ENCODE peak calls at places on chromosomes 16 and 17, in four cellular contexts. One of them, this sample, is unnamed.

GRCh38 chr16:2090819-2091721 is 43.3 kb downstream of the TSC2 start:
- DNase-seq in NT2/D1: peak
- DNase-seq in GM12878: no peak
- DNase-seq in HepG2: no peak
- DNase-seq in this sample: peak

GRCh38 chr16:78200623-78201096 is 101.2 kb downstream of the WWOX start:
- DNase-seq in NT2/D1: no peak
- DNase-seq in GM12878: no peak
- DNase-seq in HepG2: peak
- DNase-seq in this sample: no peak

GRCh38 chr16:29814592-29814991 is 1.4 kb upstream of the PAGR1 start:
- DNase-seq in NT2/D1: no peak
- DNase-seq in GM12878: no peak
- DNase-seq in HepG2: no peak
- DNase-seq in this sample: no peak

GRCh38 chr17:41352597-41353366 is 2.2 kb upstream of the KRT33A start:
- DNase-seq in NT2/D1: no peak
- DNase-seq in GM12878: no peak
- DNase-seq in HepG2: no peak
- DNase-seq in this sample: peak

GRCh38 chr16:8990445-8990844 is 26.7 kb upstream of the USP7 start:
- DNase-seq in NT2/D1: no peak
- DNase-seq in GM12878: no peak
- DNase-seq in HepG2: no peak
- DNase-seq in this sample: no peak

GRCh38 chr17:61456688-61457225 is 4.5 kb downstream of the TBX4 start:
- DNase-seq in NT2/D1: no peak
- DNase-seq in GM12878: no peak
- DNase-seq in HepG2: no peak
- DNase-seq in this sample: no peak

GRCh38 chr16:3771513-3771912 is 54.2 kb upstream of the TRAP1 start:
- DNase-seq in NT2/D1: no peak
- DNase-seq in GM12878: no peak
- DNase-seq in HepG2: no peak
- DNase-seq in this sample: no peak

GRCh38 chr16:14289692-14290340 is 218.7 kb downstream of the MRTFB start:
- DNase-seq in NT2/D1: no peak
- DNase-seq in GM12878: no peak
- DNase-seq in HepG2: peak
- DNase-seq in this sample: peak

GRCh38 chr17:37131064-37131463 is 182.3 kb downstream of the AATF start:
- DNase-seq in NT2/D1: no peak
- DNase-seq in GM12878: no peak
- DNase-seq in HepG2: no peak
- DNase-seq in this sample: no peak

GRCh38 chr17:4605826-4606225 is 21.5 kb downstream of the SMTNL2 start:
- DNase-seq in NT2/D1: no peak
- DNase-seq in GM12878: no peak
- DNase-seq in HepG2: no peak
- DNase-seq in this sample: no peak

GRCh38 chr17:66483946-66484345 is 181.5 kb downstream of the PRKCA start:
- DNase-seq in NT2/D1: no peak
- DNase-seq in GM12878: no peak
- DNase-seq in HepG2: no peak
- DNase-seq in this sample: no peak

GRCh38 chr16:78955206-78955605 is 645.3 kb downstream of the MAF start:
- DNase-seq in NT2/D1: no peak
- DNase-seq in GM12878: no peak
- DNase-seq in HepG2: no peak
- DNase-seq in this sample: no peak

GRCh38 chr17:50686494-50687199 is 21.1 kb downstream of the ANKRD40 start:
- DNase-seq in NT2/D1: no peak
- DNase-seq in GM12878: no peak
- DNase-seq in HepG2: peak
- DNase-seq in this sample: no peak

DNA sequence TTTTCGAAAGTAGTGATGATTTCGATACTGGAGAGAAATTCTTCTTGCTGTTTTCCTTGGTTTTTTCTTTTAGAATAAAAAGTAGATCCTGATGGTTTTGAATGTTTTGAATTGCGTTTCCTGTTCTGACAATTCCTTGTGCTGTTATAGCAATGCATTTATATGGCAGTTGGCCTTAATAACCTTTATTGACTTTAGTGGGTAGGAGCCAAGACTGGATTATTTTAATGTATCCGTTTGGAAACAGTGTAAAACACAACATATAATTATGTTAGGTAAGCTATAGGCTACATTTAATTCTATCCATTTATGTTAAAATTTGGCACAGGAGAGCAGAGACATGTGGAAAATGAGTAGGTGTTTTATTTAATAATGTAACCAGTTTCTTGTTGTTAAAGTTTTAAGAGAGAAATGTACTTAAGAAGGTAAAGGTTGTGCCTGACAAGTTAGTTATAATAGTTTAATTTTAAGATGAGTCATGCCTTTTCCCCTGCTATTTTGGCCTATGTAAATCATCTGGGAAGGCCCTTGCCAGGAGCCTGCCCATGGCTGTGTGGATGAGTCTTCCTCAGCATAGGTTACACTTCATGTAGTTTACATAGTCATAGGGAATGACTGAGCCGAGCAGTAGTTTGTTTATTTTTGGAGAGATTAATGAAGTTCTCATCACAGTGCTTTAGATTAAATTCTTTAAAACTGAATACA is 189.9 kb downstream of the FTO start:
- DNase-seq in NT2/D1: no peak
- DNase-seq in GM12878: no peak
- DNase-seq in HepG2: no peak
- DNase-seq in this sample: peak
- TF ChIP-seq SUZ12 in NT2/D1: no peak
- TF ChIP-seq SUZ12 in GM12878: no peak
- TF ChIP-seq SUZ12 in HepG2: no peak
- TF ChIP-seq SUZ12 in this sample: no peak

GRCh38 chr16:11358531-11358930 is 13.3 kb downstream of the RMI2 start:
- DNase-seq in NT2/D1: no peak
- DNase-seq in GM12878: no peak
- DNase-seq in HepG2: no peak
- DNase-seq in this sample: no peak

GRCh38 chr16:11354733-11355574 is 9.7 kb downstream of the RMI2 start:
- DNase-seq in NT2/D1: no peak
- DNase-seq in GM12878: peak
- DNase-seq in HepG2: no peak
- DNase-seq in this sample: peak

GRCh38 chr16:11354407-11354732 is 9.1 kb downstream of the RMI2 start:
- DNase-seq in NT2/D1: no peak
- DNase-seq in GM12878: no peak
- DNase-seq in HepG2: no peak
- DNase-seq in this sample: peak

GRCh38 chr16:11355862-11356261 is 10.6 kb downstream of the RMI2 start:
- DNase-seq in NT2/D1: no peak
- DNase-seq in GM12878: no peak
- DNase-seq in HepG2: no peak
- DNase-seq in this sample: peak

GRCh38 chr16:11356573-11357331 is 11.5 kb downstream of the RMI2 start:
- DNase-seq in NT2/D1: peak
- DNase-seq in GM12878: no peak
- DNase-seq in HepG2: peak
- DNase-seq in this sample: peak
- TF ChIP-seq SUZ12 in NT2/D1: no peak
- TF ChIP-seq SUZ12 in GM12878: no peak
- TF ChIP-seq SUZ12 in HepG2: no peak
- TF ChIP-seq SUZ12 in this sample: no peak

GRCh38 chr16:19716183-19716582 is 1.8 kb downstream of the KNOP1 start:
- DNase-seq in NT2/D1: no peak
- DNase-seq in GM12878: no peak
- DNase-seq in HepG2: no peak
- DNase-seq in this sample: no peak
- TF ChIP-seq SUZ12 in NT2/D1: no peak
- TF ChIP-seq SUZ12 in GM12878: no peak
- TF ChIP-seq SUZ12 in HepG2: no peak
- TF ChIP-seq SUZ12 in this sample: no peak

GRCh38 chr17:81003711-81004335 is 12.2 kb downstream of the CHMP6 start:
- DNase-seq in NT2/D1: no peak
- DNase-seq in GM12878: no peak
- DNase-seq in HepG2: no peak
- DNase-seq in this sample: no peak

GRCh38 chr17:81002409-81003361 is 11.0 kb downstream of the CHMP6 start:
- DNase-seq in NT2/D1: no peak
- DNase-seq in GM12878: no peak
- DNase-seq in HepG2: no peak
- DNase-seq in this sample: no peak

GRCh38 chr17:81000631-81001357 is 9.2 kb downstream of the CHMP6 start:
- DNase-seq in NT2/D1: no peak
- DNase-seq in GM12878: no peak
- DNase-seq in HepG2: peak
- DNase-seq in this sample: no peak

GRCh38 chr17:81000089-81000630 is 8.5 kb downstream of the CHMP6 start:
- DNase-seq in NT2/D1: no peak
- DNase-seq in GM12878: no peak
- DNase-seq in HepG2: no peak
- DNase-seq in this sample: no peak

DNA sequence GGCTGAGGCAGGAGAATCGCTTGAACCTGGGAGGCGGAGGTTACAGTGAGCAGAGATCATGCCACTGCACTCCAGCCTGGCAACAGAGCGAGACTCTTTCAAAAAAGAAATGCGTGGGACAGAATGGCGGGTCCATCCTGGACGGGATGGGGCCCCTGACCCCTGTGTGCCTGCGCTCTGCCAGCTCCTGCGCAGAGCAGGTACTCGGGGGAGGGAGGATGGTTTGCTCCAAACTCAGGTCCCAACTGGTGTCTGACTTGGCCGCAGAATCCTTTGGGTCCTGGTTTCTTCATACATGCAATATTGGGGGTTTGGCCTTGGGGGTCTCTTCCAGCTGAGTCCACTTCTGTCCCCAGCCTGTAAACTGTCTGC is 10.4 kb downstream of the CHMP6 start:
- DNase-seq in NT2/D1: no peak
- DNase-seq in GM12878: no peak
- DNase-seq in HepG2: no peak
- DNase-seq in this sample: no peak
- TF ChIP-seq SUZ12 in NT2/D1: no peak
- TF ChIP-seq SUZ12 in GM12878: no peak
- TF ChIP-seq SUZ12 in HepG2: no peak
- TF ChIP-seq SUZ12 in this sample: no peak

GRCh38 chr16:69328854-69329316 is 1.5 kb downstream of the PDF start:
- DNase-seq in NT2/D1: no peak
- DNase-seq in GM12878: no peak
- DNase-seq in HepG2: no peak
- DNase-seq in this sample: no peak

GRCh38 chr16:69327585-69328310 is 2.6 kb downstream of the PDF start:
- DNase-seq in NT2/D1: no peak
- DNase-seq in GM12878: no peak
- DNase-seq in HepG2: no peak
- DNase-seq in this sample: no peak

GRCh38 chr16:69326172-69326873 is 4.1 kb downstream of the PDF start:
- DNase-seq in NT2/D1: no peak
- DNase-seq in GM12878: no peak
- DNase-seq in HepG2: peak
- DNase-seq in this sample: no peak

GRCh38 chr16:69330286-69331109 is at the start of gene PDF:
- DNase-seq in NT2/D1: peak
- DNase-seq in GM12878: peak
- DNase-seq in HepG2: peak
- DNase-seq in this sample: peak

DNA sequence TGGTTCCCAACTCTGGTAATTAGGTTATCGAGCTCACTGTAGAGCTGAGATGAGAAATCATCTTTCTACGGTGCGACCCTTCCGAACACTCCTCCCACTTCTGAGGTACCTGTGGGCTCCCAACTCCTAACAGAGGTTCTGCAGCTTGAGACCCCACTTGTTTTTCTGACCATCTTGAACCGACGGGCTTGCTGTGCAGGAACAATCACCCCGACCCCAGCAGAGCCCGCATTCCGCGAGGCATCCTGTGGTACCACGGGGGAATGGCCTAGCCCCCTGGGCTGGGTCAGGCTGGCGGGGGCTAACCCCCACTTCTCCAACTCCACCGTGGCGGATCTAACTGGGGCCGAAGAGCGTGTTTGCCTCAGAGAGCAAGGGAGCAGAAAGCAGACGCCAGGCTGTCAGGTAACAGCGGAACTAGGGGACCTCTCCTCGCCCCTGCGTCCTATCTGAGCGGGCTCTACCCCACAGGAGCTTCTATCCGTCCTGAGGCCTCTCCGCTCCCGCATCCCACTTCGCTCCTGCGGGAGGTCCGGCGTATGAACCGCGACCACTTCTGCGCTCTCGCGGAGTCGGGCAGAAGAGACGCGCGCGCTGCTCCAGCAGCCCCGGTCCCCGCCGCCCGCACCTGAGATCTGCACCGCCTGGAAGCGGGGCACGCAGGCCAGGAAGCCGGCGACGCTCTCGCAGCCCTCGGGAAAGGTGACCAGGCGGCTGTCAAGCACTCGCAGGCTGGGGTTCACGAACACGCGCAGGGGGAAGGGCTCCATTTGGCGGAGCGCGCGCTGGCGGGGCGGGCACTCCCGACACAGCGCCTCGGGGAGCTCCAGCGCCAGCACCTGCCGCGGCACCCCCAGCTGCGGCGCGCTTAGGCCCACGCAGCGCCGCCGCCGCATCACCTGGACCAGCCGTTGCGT is 761 bp downstream of the PDF start:
- DNase-seq in NT2/D1: no peak
- DNase-seq in GM12878: no peak
- DNase-seq in HepG2: no peak
- DNase-seq in this sample: no peak
- TF ChIP-seq SUZ12 in NT2/D1: no peak
- TF ChIP-seq SUZ12 in GM12878: no peak
- TF ChIP-seq SUZ12 in HepG2: no peak
- TF ChIP-seq SUZ12 in this sample: no peak

This sample was measured in HEK293T.